ENCODE peak calls at places on chromosome 21, in nine cellular contexts. One of them, this sample, is unnamed.

GRCh38 chr21:38322551-38322950 is 65.8 kb downstream of the KCNJ15 start:
- DNase-seq in PC-3: no peak
- DNase-seq in HCT116: no peak
- DNase-seq in GM23248: peak
- DNase-seq in neural progenitor cell: no peak
- DNase-seq in HepG2: no peak
- DNase-seq in fibroblast of lung: peak
- DNase-seq in MM.1S: no peak
- DNase-seq in keratinocyte: no peak
- DNase-seq in this sample: no peak

GRCh38 chr21:42120056-42120903 is 49.2 kb downstream of the UMODL1 start:
- DNase-seq in PC-3: peak
- DNase-seq in HCT116: no peak
- DNase-seq in GM23248: no peak
- DNase-seq in neural progenitor cell: no peak
- DNase-seq in HepG2: peak
- DNase-seq in fibroblast of lung: no peak
- DNase-seq in MM.1S: peak
- DNase-seq in keratinocyte: no peak
- DNase-seq in this sample: no peak

GRCh38 chr21:39087238-39087975 is 95.8 kb downstream of the PSMG1 start:
- DNase-seq in PC-3: no peak
- DNase-seq in HCT116: no peak
- DNase-seq in GM23248: no peak
- DNase-seq in neural progenitor cell: peak
- DNase-seq in HepG2: no peak
- DNase-seq in fibroblast of lung: peak
- DNase-seq in MM.1S: no peak
- DNase-seq in keratinocyte: no peak
- DNase-seq in this sample: no peak

GRCh38 chr21:27820342-27820741 is 853.5 kb upstream of the ADAMTS5 start:
- DNase-seq in PC-3: no peak
- DNase-seq in HCT116: no peak
- DNase-seq in GM23248: no peak
- DNase-seq in neural progenitor cell: no peak
- DNase-seq in HepG2: no peak
- DNase-seq in fibroblast of lung: no peak
- DNase-seq in MM.1S: no peak
- DNase-seq in keratinocyte: no peak
- DNase-seq in this sample: no peak

GRCh38 chr21:27346041-27346448 is 379.2 kb upstream of the ADAMTS5 start:
- DNase-seq in PC-3: peak
- DNase-seq in HCT116: no peak
- DNase-seq in GM23248: peak
- DNase-seq in neural progenitor cell: no peak
- DNase-seq in HepG2: no peak
- DNase-seq in fibroblast of lung: peak
- DNase-seq in MM.1S: no peak
- DNase-seq in keratinocyte: no peak
- DNase-seq in this sample: no peak

GRCh38 chr21:41878831-41879189 is 334 bp downstream of the PRDM15 start:
- DNase-seq in PC-3: peak
- DNase-seq in HCT116: peak
- DNase-seq in GM23248: peak
- DNase-seq in neural progenitor cell: peak
- DNase-seq in HepG2: peak
- DNase-seq in fibroblast of lung: peak
- DNase-seq in MM.1S: peak
- DNase-seq in keratinocyte: no peak
- DNase-seq in this sample: no peak

GRCh38 chr21:37074195-37074510 is 1.1 kb downstream of the TTC3 start:
- DNase-seq in PC-3: peak
- DNase-seq in HCT116: no peak
- DNase-seq in GM23248: peak
- DNase-seq in neural progenitor cell: peak
- DNase-seq in HepG2: no peak
- DNase-seq in fibroblast of lung: no peak
- DNase-seq in MM.1S: no peak
- DNase-seq in keratinocyte: no peak
- DNase-seq in this sample: no peak

GRCh38 chr21:37009740-37010341 is 3.3 kb downstream of the RIPPLY3 start:
- DNase-seq in PC-3: peak
- DNase-seq in HCT116: peak
- DNase-seq in GM23248: peak
- DNase-seq in neural progenitor cell: peak
- DNase-seq in HepG2: peak
- DNase-seq in fibroblast of lung: peak
- DNase-seq in MM.1S: peak
- DNase-seq in keratinocyte: no peak
- DNase-seq in this sample: peak

GRCh38 chr21:33976082-33976979 is 60.7 kb upstream of the ATP5PO start:
- DNase-seq in PC-3: peak
- DNase-seq in HCT116: no peak
- DNase-seq in GM23248: peak
- DNase-seq in neural progenitor cell: no peak
- DNase-seq in HepG2: peak
- DNase-seq in fibroblast of lung: peak
- DNase-seq in MM.1S: no peak
- DNase-seq in keratinocyte: peak
- DNase-seq in this sample: no peak

GRCh38 chr21:33975548-33976081 is 60.0 kb upstream of the ATP5PO start:
- DNase-seq in PC-3: peak
- DNase-seq in HCT116: no peak
- DNase-seq in GM23248: peak
- DNase-seq in neural progenitor cell: no peak
- DNase-seq in HepG2: no peak
- DNase-seq in fibroblast of lung: peak
- DNase-seq in MM.1S: no peak
- DNase-seq in keratinocyte: peak
- DNase-seq in this sample: no peak

GRCh38 chr21:33977721-33978369 is 62.2 kb upstream of the ATP5PO start:
- DNase-seq in PC-3: no peak
- DNase-seq in HCT116: no peak
- DNase-seq in GM23248: no peak
- DNase-seq in neural progenitor cell: no peak
- DNase-seq in HepG2: no peak
- DNase-seq in fibroblast of lung: no peak
- DNase-seq in MM.1S: no peak
- DNase-seq in keratinocyte: no peak
- DNase-seq in this sample: no peak

GRCh38 chr21:33978585-33978984 is 63.0 kb upstream of the ATP5PO start:
- DNase-seq in PC-3: no peak
- DNase-seq in HCT116: no peak
- DNase-seq in GM23248: no peak
- DNase-seq in neural progenitor cell: no peak
- DNase-seq in HepG2: no peak
- DNase-seq in fibroblast of lung: no peak
- DNase-seq in MM.1S: no peak
- DNase-seq in keratinocyte: no peak
- DNase-seq in this sample: no peak

GRCh38 chr21:33976980-33977720 is 61.5 kb upstream of the ATP5PO start:
- DNase-seq in PC-3: no peak
- DNase-seq in HCT116: no peak
- DNase-seq in GM23248: no peak
- DNase-seq in neural progenitor cell: no peak
- DNase-seq in HepG2: peak
- DNase-seq in fibroblast of lung: no peak
- DNase-seq in MM.1S: no peak
- DNase-seq in keratinocyte: no peak
- DNase-seq in this sample: no peak
- H3K27ac ChIP-seq in PC-3: peak
- H3K27ac ChIP-seq in HCT116: peak
- H3K27ac ChIP-seq in GM23248: peak
- H3K27ac ChIP-seq in neural progenitor cell: no peak
- H3K27ac ChIP-seq in HepG2: peak
- H3K27ac ChIP-seq in fibroblast of lung: peak
- H3K27ac ChIP-seq in MM.1S: no peak
- H3K27ac ChIP-seq in keratinocyte: peak
- H3K27ac ChIP-seq in this sample: no peak

DNA sequence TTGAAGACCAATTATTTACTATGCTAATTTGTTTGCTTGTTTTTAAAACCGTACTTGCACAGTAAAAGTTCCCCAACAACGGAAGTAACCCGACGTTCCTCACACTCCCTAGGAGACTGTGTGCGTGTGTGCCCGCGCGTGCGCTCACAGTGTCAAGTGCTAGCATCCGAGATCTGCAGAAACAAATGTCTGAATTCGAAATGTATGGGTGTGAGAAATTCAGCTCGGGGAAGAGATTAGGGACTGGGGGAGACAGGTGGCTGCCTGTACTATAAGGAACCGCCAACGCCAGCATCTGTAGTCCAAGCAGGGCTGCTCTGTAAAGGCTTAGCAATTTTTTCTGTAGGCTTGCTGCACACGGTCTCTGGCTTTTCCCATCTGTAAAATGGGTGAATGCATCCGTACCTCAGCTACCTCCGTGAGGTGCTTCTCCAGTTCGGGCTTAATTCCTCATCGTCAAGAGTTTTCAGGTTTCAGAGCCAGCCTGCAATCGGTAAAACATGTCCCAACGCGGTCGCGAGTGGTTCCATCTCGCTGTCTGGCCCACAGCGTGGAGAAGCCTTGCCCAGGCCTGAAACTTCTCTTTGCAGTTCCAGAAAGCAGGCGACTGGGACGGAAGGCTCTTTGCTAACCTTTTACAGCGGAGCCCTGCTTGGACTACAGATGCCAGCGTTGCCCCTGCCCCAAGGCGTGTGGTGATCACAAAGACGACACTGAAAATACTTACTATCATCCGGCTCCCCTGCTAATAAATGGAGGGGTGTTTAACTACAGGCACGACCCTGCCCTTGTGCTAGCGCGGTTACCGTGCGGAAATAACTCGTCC is 1.2 kb upstream of the OLIG2 start:
- DNase-seq in PC-3: no peak
- DNase-seq in HCT116: no peak
- DNase-seq in GM23248: no peak
- DNase-seq in neural progenitor cell: peak
- DNase-seq in HepG2: no peak
- DNase-seq in fibroblast of lung: no peak
- DNase-seq in MM.1S: no peak
- DNase-seq in keratinocyte: no peak
- DNase-seq in this sample: no peak
- TF ChIP-seq EZH2 in PC-3: no peak
- TF ChIP-seq EZH2 in HCT116: no peak
- TF ChIP-seq EZH2 in GM23248: peak
- TF ChIP-seq EZH2 in neural progenitor cell: peak
- TF ChIP-seq EZH2 in HepG2: no peak
- TF ChIP-seq EZH2 in fibroblast of lung: peak
- TF ChIP-seq EZH2 in MM.1S: no peak
- TF ChIP-seq EZH2 in keratinocyte: peak
- TF ChIP-seq EZH2 in this sample: no peak

GRCh38 chr21:45151484-45152115 is 77.2 kb downstream of the ADARB1 start:
- DNase-seq in PC-3: no peak
- DNase-seq in HCT116: no peak
- DNase-seq in GM23248: peak
- DNase-seq in neural progenitor cell: peak
- DNase-seq in HepG2: no peak
- DNase-seq in fibroblast of lung: no peak
- DNase-seq in MM.1S: no peak
- DNase-seq in keratinocyte: no peak
- DNase-seq in this sample: no peak

GRCh38 chr21:45148316-45149000 is 74.1 kb downstream of the ADARB1 start:
- DNase-seq in PC-3: no peak
- DNase-seq in HCT116: no peak
- DNase-seq in GM23248: no peak
- DNase-seq in neural progenitor cell: no peak
- DNase-seq in HepG2: no peak
- DNase-seq in fibroblast of lung: no peak
- DNase-seq in MM.1S: no peak
- DNase-seq in keratinocyte: no peak
- DNase-seq in this sample: no peak

GRCh38 chr21:45152265-45152746 is 77.9 kb downstream of the ADARB1 start:
- DNase-seq in PC-3: no peak
- DNase-seq in HCT116: no peak
- DNase-seq in GM23248: no peak
- DNase-seq in neural progenitor cell: peak
- DNase-seq in HepG2: no peak
- DNase-seq in fibroblast of lung: peak
- DNase-seq in MM.1S: no peak
- DNase-seq in keratinocyte: no peak
- DNase-seq in this sample: no peak

GRCh38 chr21:45149021-45149420 is 74.6 kb downstream of the ADARB1 start:
- DNase-seq in PC-3: no peak
- DNase-seq in HCT116: no peak
- DNase-seq in GM23248: no peak
- DNase-seq in neural progenitor cell: no peak
- DNase-seq in HepG2: no peak
- DNase-seq in fibroblast of lung: no peak
- DNase-seq in MM.1S: no peak
- DNase-seq in keratinocyte: no peak
- DNase-seq in this sample: no peak

GRCh38 chr21:45150630-45151265 is 76.4 kb downstream of the ADARB1 start:
- DNase-seq in PC-3: no peak
- DNase-seq in HCT116: no peak
- DNase-seq in GM23248: no peak
- DNase-seq in neural progenitor cell: peak
- DNase-seq in HepG2: no peak
- DNase-seq in fibroblast of lung: no peak
- DNase-seq in MM.1S: no peak
- DNase-seq in keratinocyte: no peak
- DNase-seq in this sample: no peak
- H3K9ac ChIP-seq in PC-3: no peak
- H3K9ac ChIP-seq in HCT116: no peak
- H3K9ac ChIP-seq in GM23248: no peak
- H3K9ac ChIP-seq in neural progenitor cell: no peak
- H3K9ac ChIP-seq in HepG2: no peak
- H3K9ac ChIP-seq in fibroblast of lung: no peak
- H3K9ac ChIP-seq in MM.1S: no peak
- H3K9ac ChIP-seq in keratinocyte: no peak
- H3K9ac ChIP-seq in this sample: no peak

GRCh38 chr21:31559368-31560119 is 99.9 kb upstream of the SOD1 start:
- DNase-seq in PC-3: peak
- DNase-seq in HCT116: peak
- DNase-seq in GM23248: peak
- DNase-seq in neural progenitor cell: peak
- DNase-seq in HepG2: no peak
- DNase-seq in fibroblast of lung: peak
- DNase-seq in MM.1S: peak
- DNase-seq in keratinocyte: peak
- DNase-seq in this sample: no peak

GRCh38 chr21:31557956-31558838 is 101.3 kb upstream of the SOD1 start:
- DNase-seq in PC-3: peak
- DNase-seq in HCT116: no peak
- DNase-seq in GM23248: peak
- DNase-seq in neural progenitor cell: peak
- DNase-seq in HepG2: no peak
- DNase-seq in fibroblast of lung: peak
- DNase-seq in MM.1S: peak
- DNase-seq in keratinocyte: no peak
- DNase-seq in this sample: no peak

GRCh38 chr21:31560479-31560878 is 99.0 kb upstream of the SOD1 start:
- DNase-seq in PC-3: no peak
- DNase-seq in HCT116: no peak
- DNase-seq in GM23248: no peak
- DNase-seq in neural progenitor cell: no peak
- DNase-seq in HepG2: no peak
- DNase-seq in fibroblast of lung: no peak
- DNase-seq in MM.1S: no peak
- DNase-seq in keratinocyte: no peak
- DNase-seq in this sample: no peak

GRCh38 chr21:31557421-31557955 is 102.0 kb upstream of the SOD1 start:
- DNase-seq in PC-3: no peak
- DNase-seq in HCT116: no peak
- DNase-seq in GM23248: no peak
- DNase-seq in neural progenitor cell: peak
- DNase-seq in HepG2: no peak
- DNase-seq in fibroblast of lung: no peak
- DNase-seq in MM.1S: peak
- DNase-seq in keratinocyte: no peak
- DNase-seq in this sample: no peak

DNA sequence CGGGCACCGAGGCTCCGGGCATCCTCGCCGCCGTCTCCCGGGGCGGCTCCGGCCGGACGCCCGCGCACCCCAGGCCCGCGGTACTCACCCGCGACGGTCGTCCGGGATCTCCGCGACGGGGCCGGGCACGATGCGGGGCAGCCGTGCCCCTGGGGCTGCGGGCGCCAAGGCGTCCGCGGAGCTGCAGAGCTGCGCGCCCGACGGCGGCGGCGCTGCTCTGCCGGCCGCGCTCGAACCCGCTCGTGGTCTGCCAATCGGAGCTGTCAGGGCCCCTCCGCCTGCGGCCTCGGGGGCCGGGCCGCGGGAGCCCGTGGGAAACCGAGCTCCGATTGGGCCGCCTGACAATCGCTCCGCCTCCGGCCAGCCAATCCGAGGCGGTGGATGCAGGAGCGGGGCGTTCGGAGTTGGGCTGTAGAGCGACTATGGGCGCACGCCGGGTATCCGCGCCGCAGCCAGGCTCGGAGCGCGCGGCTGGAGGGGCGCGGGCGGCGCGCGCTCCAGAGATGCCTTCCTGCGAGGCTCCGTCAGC is 100.6 kb upstream of the SOD1 start:
- DNase-seq in PC-3: peak
- DNase-seq in HCT116: peak
- DNase-seq in GM23248: peak
- DNase-seq in neural progenitor cell: peak
- DNase-seq in HepG2: no peak
- DNase-seq in fibroblast of lung: peak
- DNase-seq in MM.1S: peak
- DNase-seq in keratinocyte: peak
- DNase-seq in this sample: no peak
- H3K27ac ChIP-seq in PC-3: no peak
- H3K27ac ChIP-seq in HCT116: peak
- H3K27ac ChIP-seq in GM23248: no peak
- H3K27ac ChIP-seq in neural progenitor cell: peak
- H3K27ac ChIP-seq in HepG2: no peak
- H3K27ac ChIP-seq in fibroblast of lung: no peak
- H3K27ac ChIP-seq in MM.1S: peak
- H3K27ac ChIP-seq in keratinocyte: peak
- H3K27ac ChIP-seq in this sample: no peak

This sample was measured in SK-N-MC.